ENCODE peak calls at places on chromosomes 2 and 18, in nine cellular contexts. One of them, this sample, is unnamed.

GRCh38 chr18:69161383-69162028 is 239.2 kb upstream of the DOK6 start:
- DNase-seq in heart left ventricle: no peak
- DNase-seq in thyroid gland: no peak
- DNase-seq in CD8-positive, alpha-beta memory T cell: no peak
- DNase-seq in iPS DF 6.9: no peak
- DNase-seq in adipocyte: peak; percentile 62
- DNase-seq in effector memory CD4-positive, alpha-beta T cell: no peak
- DNase-seq in ascending aorta: no peak
- DNase-seq in Peyer's patch: no peak
- DNase-seq in this sample: peak; percentile 29

GRCh38 chr2:15649556-15650255 is 58.0 kb downstream of the DDX1 start:
- DNase-seq in heart left ventricle: no peak
- DNase-seq in thyroid gland: peak; percentile 30
- DNase-seq in CD8-positive, alpha-beta memory T cell: no peak
- DNase-seq in iPS DF 6.9: no peak
- DNase-seq in adipocyte: no peak
- DNase-seq in effector memory CD4-positive, alpha-beta T cell: no peak
- DNase-seq in ascending aorta: no peak
- DNase-seq in Peyer's patch: no peak
- DNase-seq in this sample: no peak

GRCh38 chr18:21930177-21930576 is 189.6 kb downstream of the MIB1 start:
- DNase-seq in heart left ventricle: no peak
- DNase-seq in thyroid gland: no peak
- DNase-seq in CD8-positive, alpha-beta memory T cell: no peak
- DNase-seq in iPS DF 6.9: no peak
- DNase-seq in adipocyte: no peak
- DNase-seq in effector memory CD4-positive, alpha-beta T cell: no peak
- DNase-seq in ascending aorta: no peak
- DNase-seq in Peyer's patch: no peak
- DNase-seq in this sample: no peak

GRCh38 chr2:134041877-134042276 is 212.0 kb upstream of the MGAT5 start:
- DNase-seq in heart left ventricle: no peak
- DNase-seq in thyroid gland: no peak
- DNase-seq in CD8-positive, alpha-beta memory T cell: no peak
- DNase-seq in iPS DF 6.9: no peak
- DNase-seq in adipocyte: no peak
- DNase-seq in effector memory CD4-positive, alpha-beta T cell: no peak
- DNase-seq in ascending aorta: no peak
- DNase-seq in Peyer's patch: no peak
- DNase-seq in this sample: no peak

GRCh38 chr2:176470713-176471112 is 201.5 kb downstream of the MTX2 start:
- DNase-seq in heart left ventricle: no peak
- DNase-seq in thyroid gland: no peak
- DNase-seq in CD8-positive, alpha-beta memory T cell: no peak
- DNase-seq in iPS DF 6.9: no peak
- DNase-seq in adipocyte: no peak
- DNase-seq in effector memory CD4-positive, alpha-beta T cell: no peak
- DNase-seq in ascending aorta: no peak
- DNase-seq in Peyer's patch: no peak
- DNase-seq in this sample: no peak

GRCh38 chr2:234699456-234699855 is 202.6 kb upstream of the ARL4C start:
- DNase-seq in heart left ventricle: peak; percentile 25
- DNase-seq in thyroid gland: no peak
- DNase-seq in CD8-positive, alpha-beta memory T cell: no peak
- DNase-seq in iPS DF 6.9: no peak
- DNase-seq in adipocyte: no peak
- DNase-seq in effector memory CD4-positive, alpha-beta T cell: no peak
- DNase-seq in ascending aorta: no peak
- DNase-seq in Peyer's patch: no peak
- DNase-seq in this sample: no peak

GRCh38 chr2:174053285-174053684 is 88.1 kb upstream of the SP3 start:
- DNase-seq in heart left ventricle: peak; percentile 65
- DNase-seq in thyroid gland: no peak
- DNase-seq in CD8-positive, alpha-beta memory T cell: no peak
- DNase-seq in iPS DF 6.9: no peak
- DNase-seq in adipocyte: no peak
- DNase-seq in effector memory CD4-positive, alpha-beta T cell: no peak
- DNase-seq in ascending aorta: no peak
- DNase-seq in Peyer's patch: no peak
- DNase-seq in this sample: no peak

GRCh38 chr2:121828281-121828731 is 72.9 kb downstream of the TSN start:
- DNase-seq in heart left ventricle: no peak
- DNase-seq in thyroid gland: no peak
- DNase-seq in CD8-positive, alpha-beta memory T cell: no peak
- DNase-seq in iPS DF 6.9: no peak
- DNase-seq in adipocyte: no peak
- DNase-seq in effector memory CD4-positive, alpha-beta T cell: no peak
- DNase-seq in ascending aorta: no peak
- DNase-seq in Peyer's patch: no peak
- DNase-seq in this sample: peak; percentile 49

DNA sequence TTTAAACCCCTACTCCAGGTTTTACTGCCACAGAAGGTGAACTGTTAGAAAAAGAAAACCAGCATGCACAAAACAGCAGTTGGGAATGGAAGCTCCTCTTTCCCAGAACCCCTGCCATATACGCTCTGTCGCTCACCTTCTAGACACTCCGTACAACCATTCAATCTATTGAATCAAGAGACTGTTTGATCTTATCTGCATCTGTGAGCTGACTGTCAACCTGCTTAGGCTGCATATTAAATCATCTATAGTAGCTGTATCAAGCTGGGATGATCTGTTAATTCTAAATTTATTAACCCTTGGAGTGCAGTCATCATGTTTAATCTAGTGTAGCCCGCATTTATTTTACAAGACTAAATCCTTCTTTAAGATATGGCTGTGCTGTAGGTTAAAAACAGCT is 13.6 kb upstream of the BCL11A start:
- DNase-seq in heart left ventricle: no peak
- DNase-seq in thyroid gland: no peak
- DNase-seq in CD8-positive, alpha-beta memory T cell: no peak
- DNase-seq in iPS DF 6.9: no peak
- DNase-seq in adipocyte: no peak
- DNase-seq in effector memory CD4-positive, alpha-beta T cell: no peak
- DNase-seq in ascending aorta: no peak
- DNase-seq in Peyer's patch: no peak
- DNase-seq in this sample: no peak
- H3K9me3 ChIP-seq in heart left ventricle: no peaks in the 10 kb centered on the region
- H3K9me3 ChIP-seq in thyroid gland: no peaks in the 10 kb centered on the region
- H3K9me3 ChIP-seq in CD8-positive, alpha-beta memory T cell: no peaks in the 10 kb centered on the region
- H3K9me3 ChIP-seq in iPS DF 6.9: no peaks in the 10 kb centered on the region
- H3K9me3 ChIP-seq in adipocyte: no peaks in the 10 kb centered on the region
- H3K9me3 ChIP-seq in effector memory CD4-positive, alpha-beta T cell: no peaks in the 10 kb centered on the region
- H3K9me3 ChIP-seq in ascending aorta: no peaks in the 10 kb centered on the region
- H3K9me3 ChIP-seq in Peyer's patch: no peaks in the 10 kb centered on the region
- H3K9me3 ChIP-seq in this sample: no peaks in the 10 kb centered on the region

GRCh38 chr18:75531851-75532241 is 104.3 kb upstream of the SMIM21 start:
- DNase-seq in heart left ventricle: no peak
- DNase-seq in thyroid gland: no peak
- DNase-seq in CD8-positive, alpha-beta memory T cell: no peak
- DNase-seq in iPS DF 6.9: no peak
- DNase-seq in adipocyte: no peak
- DNase-seq in effector memory CD4-positive, alpha-beta T cell: no peak
- DNase-seq in ascending aorta: no peak
- DNase-seq in Peyer's patch: no peak
- DNase-seq in this sample: no peak

GRCh38 chr18:75531212-75531850 is 103.8 kb upstream of the SMIM21 start:
- DNase-seq in heart left ventricle: no peak
- DNase-seq in thyroid gland: no peak
- DNase-seq in CD8-positive, alpha-beta memory T cell: no peak
- DNase-seq in iPS DF 6.9: no peak
- DNase-seq in adipocyte: no peak
- DNase-seq in effector memory CD4-positive, alpha-beta T cell: no peak
- DNase-seq in ascending aorta: no peak
- DNase-seq in Peyer's patch: no peak
- DNase-seq in this sample: no peak

GRCh38 chr18:75529394-75529793 is 101.9 kb upstream of the SMIM21 start:
- DNase-seq in heart left ventricle: no peak
- DNase-seq in thyroid gland: no peak
- DNase-seq in CD8-positive, alpha-beta memory T cell: no peak
- DNase-seq in iPS DF 6.9: no peak
- DNase-seq in adipocyte: no peak
- DNase-seq in effector memory CD4-positive, alpha-beta T cell: no peak
- DNase-seq in ascending aorta: no peak
- DNase-seq in Peyer's patch: no peak
- DNase-seq in this sample: no peak

GRCh38 chr18:75530548-75531211 is 103.2 kb upstream of the SMIM21 start:
- DNase-seq in heart left ventricle: no peak
- DNase-seq in thyroid gland: no peak
- DNase-seq in CD8-positive, alpha-beta memory T cell: no peak
- DNase-seq in iPS DF 6.9: no peak
- DNase-seq in adipocyte: no peak
- DNase-seq in effector memory CD4-positive, alpha-beta T cell: no peak
- DNase-seq in ascending aorta: no peak
- DNase-seq in Peyer's patch: no peak
- DNase-seq in this sample: no peak

DNA sequence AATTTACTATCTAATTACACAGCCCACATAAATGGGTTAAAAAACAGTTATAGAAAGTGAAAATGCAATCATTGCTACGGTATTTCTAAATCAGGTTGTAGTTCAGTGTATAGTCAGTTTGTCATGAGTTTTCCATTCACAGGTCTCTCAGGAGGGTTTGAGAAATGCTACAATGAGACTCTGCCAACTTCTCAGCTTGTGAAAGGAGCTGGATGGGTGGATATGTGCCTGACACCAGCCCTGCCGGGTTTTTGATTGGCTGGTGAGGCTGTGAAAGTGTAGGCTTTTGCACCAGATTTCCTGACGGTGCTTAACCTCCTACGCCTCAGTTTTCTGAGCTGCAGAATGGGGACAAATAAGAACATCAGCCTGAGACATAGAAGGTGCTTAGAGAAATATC is 102.6 kb upstream of the SMIM21 start:
- DNase-seq in heart left ventricle: no peak
- DNase-seq in thyroid gland: no peak
- DNase-seq in CD8-positive, alpha-beta memory T cell: no peak
- DNase-seq in iPS DF 6.9: no peak
- DNase-seq in adipocyte: no peak
- DNase-seq in effector memory CD4-positive, alpha-beta T cell: no peak
- DNase-seq in ascending aorta: no peak
- DNase-seq in Peyer's patch: no peak
- DNase-seq in this sample: no peak
- H3K27me3 ChIP-seq in heart left ventricle: no peaks in the 10 kb centered on the region
- H3K27me3 ChIP-seq in thyroid gland: no peaks in the 10 kb centered on the region
- H3K27me3 ChIP-seq in CD8-positive, alpha-beta memory T cell: no peaks in the 10 kb centered on the region
- H3K27me3 ChIP-seq in iPS DF 6.9: no peaks in the 10 kb centered on the region
- H3K27me3 ChIP-seq in adipocyte: no peaks in the 10 kb centered on the region
- H3K27me3 ChIP-seq in effector memory CD4-positive, alpha-beta T cell: no peaks in the 10 kb centered on the region
- H3K27me3 ChIP-seq in ascending aorta: peaks cover 4% of the 10 kb centered on the region
- H3K27me3 ChIP-seq in Peyer's patch: no peaks in the 10 kb centered on the region
- H3K27me3 ChIP-seq in this sample: no peaks in the 10 kb centered on the region

DNA sequence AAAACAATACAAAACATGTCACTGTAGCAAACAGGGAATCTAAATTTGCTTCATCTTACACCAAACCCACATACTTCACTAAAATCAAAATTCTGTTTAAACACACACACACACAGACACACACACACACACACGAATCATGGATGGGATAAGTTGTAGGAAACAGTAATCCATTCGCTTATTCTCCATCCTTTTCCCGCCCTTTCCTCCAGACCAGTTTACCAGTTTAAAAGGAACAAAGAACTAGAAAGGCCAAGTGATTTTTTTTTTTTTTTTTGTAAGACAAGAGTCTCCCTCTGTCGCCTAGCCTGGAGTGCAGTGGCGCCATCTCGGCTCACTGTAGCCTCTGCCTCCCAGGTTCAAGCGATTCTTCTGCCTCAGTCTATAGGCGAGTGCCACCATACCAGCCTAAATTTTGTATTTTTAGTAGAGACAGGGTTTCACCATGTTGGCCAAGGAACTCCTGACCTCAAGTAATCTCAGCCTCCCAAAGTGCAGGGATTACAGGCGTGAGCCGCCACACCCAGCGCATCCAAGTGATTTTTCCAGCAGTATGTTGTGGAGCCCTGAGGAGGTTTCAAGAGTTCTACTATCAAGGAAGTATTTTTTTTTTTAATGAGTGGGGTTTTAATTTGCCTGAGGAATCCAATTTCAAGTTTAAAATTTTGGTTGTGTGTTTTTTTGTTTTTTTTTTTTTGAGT is 5.7 kb downstream of the PSME4 start:
- DNase-seq in heart left ventricle: no peak
- DNase-seq in thyroid gland: no peak
- DNase-seq in CD8-positive, alpha-beta memory T cell: no peak
- DNase-seq in iPS DF 6.9: no peak
- DNase-seq in adipocyte: no peak
- DNase-seq in effector memory CD4-positive, alpha-beta T cell: no peak
- DNase-seq in ascending aorta: no peak
- DNase-seq in Peyer's patch: no peak
- DNase-seq in this sample: no peak
- H3K9me3 ChIP-seq in heart left ventricle: no peaks in the 10 kb centered on the region
- H3K9me3 ChIP-seq in thyroid gland: no peaks in the 10 kb centered on the region
- H3K9me3 ChIP-seq in CD8-positive, alpha-beta memory T cell: no peaks in the 10 kb centered on the region
- H3K9me3 ChIP-seq in iPS DF 6.9: no peaks in the 10 kb centered on the region
- H3K9me3 ChIP-seq in adipocyte: no peaks in the 10 kb centered on the region
- H3K9me3 ChIP-seq in effector memory CD4-positive, alpha-beta T cell: no peaks in the 10 kb centered on the region
- H3K9me3 ChIP-seq in ascending aorta: no peaks in the 10 kb centered on the region
- H3K9me3 ChIP-seq in Peyer's patch: no peaks in the 10 kb centered on the region
- H3K9me3 ChIP-seq in this sample: no peaks in the 10 kb centered on the region

GRCh38 chr18:61579581-61579980 is 246.4 kb downstream of the CDH20 start:
- DNase-seq in heart left ventricle: no peak
- DNase-seq in thyroid gland: no peak
- DNase-seq in CD8-positive, alpha-beta memory T cell: no peak
- DNase-seq in iPS DF 6.9: no peak
- DNase-seq in adipocyte: peak; percentile 52
- DNase-seq in effector memory CD4-positive, alpha-beta T cell: no peak
- DNase-seq in ascending aorta: no peak
- DNase-seq in Peyer's patch: no peak
- DNase-seq in this sample: no peak

GRCh38 chr18:61581578-61582204 is 248.5 kb downstream of the CDH20 start:
- DNase-seq in heart left ventricle: peak; percentile 88
- DNase-seq in thyroid gland: peak; percentile 83
- DNase-seq in CD8-positive, alpha-beta memory T cell: peak; percentile 70
- DNase-seq in iPS DF 6.9: peak; percentile 73
- DNase-seq in adipocyte: peak; percentile 76
- DNase-seq in effector memory CD4-positive, alpha-beta T cell: peak; percentile 12
- DNase-seq in ascending aorta: no peak
- DNase-seq in Peyer's patch: peak; percentile 79
- DNase-seq in this sample: peak; percentile 23

GRCh38 chr18:61580061-61580460 is 246.8 kb downstream of the CDH20 start:
- DNase-seq in heart left ventricle: no peak
- DNase-seq in thyroid gland: no peak
- DNase-seq in CD8-positive, alpha-beta memory T cell: no peak
- DNase-seq in iPS DF 6.9: no peak
- DNase-seq in adipocyte: peak; percentile 43
- DNase-seq in effector memory CD4-positive, alpha-beta T cell: no peak
- DNase-seq in ascending aorta: no peak
- DNase-seq in Peyer's patch: no peak
- DNase-seq in this sample: no peak

GRCh38 chr18:61583548-61583947 is 250.3 kb downstream of the CDH20 start:
- DNase-seq in heart left ventricle: no peak
- DNase-seq in thyroid gland: no peak
- DNase-seq in CD8-positive, alpha-beta memory T cell: no peak
- DNase-seq in iPS DF 6.9: no peak
- DNase-seq in adipocyte: no peak
- DNase-seq in effector memory CD4-positive, alpha-beta T cell: no peak
- DNase-seq in ascending aorta: no peak
- DNase-seq in Peyer's patch: no peak
- DNase-seq in this sample: no peak

GRCh38 chr18:61582205-61582710 is 249.0 kb downstream of the CDH20 start:
- DNase-seq in heart left ventricle: peak; percentile 67
- DNase-seq in thyroid gland: no peak
- DNase-seq in CD8-positive, alpha-beta memory T cell: no peak
- DNase-seq in iPS DF 6.9: no peak
- DNase-seq in adipocyte: no peak
- DNase-seq in effector memory CD4-positive, alpha-beta T cell: no peak
- DNase-seq in ascending aorta: no peak
- DNase-seq in Peyer's patch: no peak
- DNase-seq in this sample: no peak
- H3K27me3 ChIP-seq in heart left ventricle: no peaks in the 10 kb centered on the region
- H3K27me3 ChIP-seq in thyroid gland: no peaks in the 10 kb centered on the region
- H3K27me3 ChIP-seq in CD8-positive, alpha-beta memory T cell: peaks cover 4% of the 10 kb centered on the region
- H3K27me3 ChIP-seq in iPS DF 6.9: no peaks in the 10 kb centered on the region
- H3K27me3 ChIP-seq in adipocyte: no peaks in the 10 kb centered on the region
- H3K27me3 ChIP-seq in effector memory CD4-positive, alpha-beta T cell: peaks cover 2% of the 10 kb centered on the region
- H3K27me3 ChIP-seq in ascending aorta: no peaks in the 10 kb centered on the region
- H3K27me3 ChIP-seq in Peyer's patch: no peaks in the 10 kb centered on the region
- H3K27me3 ChIP-seq in this sample: no peaks in the 10 kb centered on the region

GRCh38 chr18:78108587-78108986 is 858.9 kb downstream of the GALR1 start:
- DNase-seq in heart left ventricle: no peak
- DNase-seq in thyroid gland: no peak
- DNase-seq in CD8-positive, alpha-beta memory T cell: no peak
- DNase-seq in iPS DF 6.9: no peak
- DNase-seq in adipocyte: no peak
- DNase-seq in effector memory CD4-positive, alpha-beta T cell: no peak
- DNase-seq in ascending aorta: no peak
- DNase-seq in Peyer's patch: no peak
- DNase-seq in this sample: no peak
- H3K9me3 ChIP-seq in heart left ventricle: no peaks in the 10 kb centered on the region
- H3K9me3 ChIP-seq in thyroid gland: no peaks in the 10 kb centered on the region
- H3K9me3 ChIP-seq in CD8-positive, alpha-beta memory T cell: no peaks in the 10 kb centered on the region
- H3K9me3 ChIP-seq in iPS DF 6.9: no peaks in the 10 kb centered on the region
- H3K9me3 ChIP-seq in adipocyte: peaks cover 3% of the 10 kb centered on the region
- H3K9me3 ChIP-seq in effector memory CD4-positive, alpha-beta T cell: no peaks in the 10 kb centered on the region
- H3K9me3 ChIP-seq in ascending aorta: no peaks in the 10 kb centered on the region
- H3K9me3 ChIP-seq in Peyer's patch: no peaks in the 10 kb centered on the region
- H3K9me3 ChIP-seq in this sample: peaks cover 14% of the 10 kb centered on the region